ENCODE peak calls at places on chromosomes 13 and 19, in seven cellular contexts. T, B, E, G, N, D and Z are unnamed samples. For H3K27me3, the result is how much of the 10 kb centered on the place peaks cover.

GRCh38 chr19:10290439-10290875 is 705 bp downstream of the ICAM5 start:
- DNase-seq in B (no peak), G (no peak), N (peak), T (no peak), D (no peak), E (no peak), Z (no peak)

GRCh38 chr13:91701975-91702374 is 303.6 kb downstream of the GPC5 start:
- DNase-seq in B (no peak), T (no peak), E (no peak), N (no peak), G (no peak), D (no peak), Z (no peak)

GRCh38 chr13:81142306-81142999 is 801.5 kb upstream of the SPRY2 start:
- DNase-seq in T (peak), G (no peak), B (no peak), E (no peak), N (no peak), D (no peak), Z (no peak)

GRCh38 chr13:97434417-97435296 is 688 bp downstream of the RAP2A start:
- DNase-seq in N (peak), D (peak), E (peak), B (peak), T (peak), G (peak), Z (peak)

GRCh38 chr19:47653856-47654255 is 44.9 kb downstream of the BICRA start:
- DNase-seq in D (no peak), E (no peak), N (no peak), G (peak), B (no peak), T (no peak), Z (no peak)

GRCh38 chr13:33147832-33148231 is 131.6 kb downstream of the KL start:
- DNase-seq in G (no peak), D (no peak), N (no peak), E (no peak), T (no peak), B (no peak), Z (no peak)

GRCh38 chr19:3178973-3179738 is 587 bp downstream of the S1PR4 start:
- DNase-seq in N (no peak), D (no peak), G (no peak), E (no peak), T (no peak), B (no peak), Z (no peak)

GRCh38 chr19:4172861-4173473 is 9.4 kb downstream of the SIRT6 start:
- DNase-seq in G (peak), N (peak), B (peak), E (peak), T (peak), D (peak), Z (peak)

GRCh38 chr19:9958451-9958850 is 22.1 kb upstream of the OLFM2 start:
- DNase-seq in T (no peak), N (no peak), E (no peak), B (no peak), D (no peak), G (no peak), Z (no peak)

GRCh38 chr19:52248256-52248655 is 21.1 kb upstream of the ZNF766 start:
- DNase-seq in T (peak), N (peak), E (peak), D (no peak), G (peak), B (peak), Z (no peak)

DNA sequence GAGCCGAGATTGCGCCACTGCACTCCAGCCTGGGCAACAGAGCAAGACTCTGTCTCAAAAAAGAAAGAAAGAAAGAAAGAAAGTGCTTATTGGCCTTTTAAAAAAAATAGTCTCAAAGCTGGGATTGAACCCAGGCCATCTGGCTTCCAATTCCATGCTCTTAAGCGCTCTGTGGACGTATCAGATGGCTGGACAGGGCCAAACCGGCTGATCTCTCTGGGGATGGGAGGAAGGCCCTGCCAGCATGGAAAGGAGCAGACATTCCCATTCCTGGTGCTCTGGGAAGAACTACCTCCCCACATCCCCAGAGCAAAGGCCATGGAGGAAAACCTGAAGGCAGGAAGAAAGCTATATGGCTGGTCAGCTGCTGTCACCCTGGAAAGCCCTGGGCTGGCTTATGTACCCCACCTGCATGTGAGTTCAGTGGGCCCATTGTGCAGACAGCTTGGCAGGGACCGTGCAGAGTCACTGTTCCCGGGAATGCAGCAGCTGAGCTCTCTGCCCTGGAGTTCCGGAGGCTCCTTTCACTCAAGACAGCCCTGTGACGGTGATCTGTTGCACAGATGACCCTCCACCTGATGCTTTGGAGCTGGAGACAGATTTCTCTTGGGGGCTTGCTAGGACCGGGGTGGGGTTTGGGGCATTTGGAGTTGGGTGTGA is 84.3 kb downstream of the SIPA1L3 start:
- DNase-seq in G (no peak), B (no peak), T (no peak), E (no peak), D (no peak), N (no peak), Z (no peak)
- H3K4me3 ChIP-seq in G (no peak), B (no peak), T (no peak), E (no peak), D (no peak), N (no peak), Z (no peak)

DNA sequence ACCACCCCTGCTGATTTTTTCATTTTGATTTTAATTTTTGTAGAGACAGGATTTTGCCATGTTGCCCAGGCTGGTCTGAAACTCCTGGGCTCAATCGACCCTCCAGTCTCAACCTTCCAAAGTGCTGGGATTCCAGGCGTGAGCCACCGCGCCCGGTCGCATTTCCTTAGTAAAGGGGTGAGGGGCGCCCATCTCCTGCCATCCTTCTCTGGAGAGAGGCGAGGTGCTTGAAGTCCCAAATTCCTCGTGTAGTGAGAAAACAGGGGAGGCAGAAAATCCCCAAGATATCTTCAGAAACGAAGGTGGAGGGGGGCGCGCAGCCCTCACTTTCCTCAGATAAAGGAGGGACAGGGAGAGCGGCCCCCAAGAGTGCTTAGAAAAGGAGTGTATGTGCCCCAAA is 21.0 kb upstream of the GATAD2A start:
- DNase-seq in E (no peak), N (no peak), G (no peak), T (no peak), D (no peak), B (no peak), Z (no peak)
- H3K27ac ChIP-seq in E (peak), N (peak), G (peak), T (no peak), D (no peak), B (peak), Z (no peak)

DNA sequence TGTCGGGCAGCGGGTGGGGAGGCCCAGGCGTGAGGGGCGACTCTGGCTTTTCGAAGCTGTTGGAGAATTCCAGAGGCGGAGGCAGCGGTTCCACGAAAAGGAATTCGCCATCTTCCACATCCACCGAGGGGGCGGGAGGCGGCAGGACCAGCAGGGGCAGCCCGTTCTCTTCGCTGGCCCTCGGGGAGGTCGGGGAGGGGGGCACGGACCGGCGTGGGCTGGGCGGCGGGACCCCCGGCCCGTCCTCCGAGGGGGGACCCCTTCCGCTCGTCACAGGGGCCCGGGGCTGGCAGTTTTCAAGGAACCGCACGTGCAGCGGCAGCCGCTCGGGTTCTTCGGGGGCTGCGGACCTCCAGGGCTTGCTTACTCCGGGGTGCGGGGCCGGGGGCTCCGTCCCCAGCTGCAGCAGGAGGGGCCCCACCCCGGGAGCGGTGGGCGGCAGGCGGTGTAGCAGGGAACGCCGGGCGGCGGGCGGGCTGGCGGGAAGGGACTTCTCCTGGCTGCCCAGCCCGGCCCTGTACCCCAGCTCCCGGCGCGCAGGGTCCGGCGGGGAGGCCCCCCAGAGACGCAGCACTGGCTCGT is 18.0 kb downstream of the C19orf81 start:
- DNase-seq in E (no peak), D (no peak), T (no peak), B (no peak), N (no peak), G (no peak), Z (no peak)
- H3K27me3 ChIP-seq in E (half or more), D (under half), T (under half), B (under half), N (under half), G (under half), Z (under half)

DNA sequence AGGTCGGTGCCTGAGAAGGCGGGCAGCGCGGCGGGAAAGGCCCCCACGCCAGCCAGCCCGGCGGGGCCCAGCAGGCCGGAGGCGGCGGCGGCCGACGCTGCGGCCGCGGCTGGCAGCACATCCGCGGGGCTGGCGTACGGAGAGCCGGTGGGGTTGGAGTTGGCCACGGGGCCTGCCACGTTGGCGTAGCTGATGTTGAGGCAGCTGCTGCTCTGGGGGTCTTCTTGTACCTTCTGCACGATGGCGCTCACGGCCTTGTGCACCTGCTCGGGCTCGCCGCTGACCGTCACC is 25.9 kb upstream of the NANOS2 start:
- DNase-seq in T (no peak), D (no peak), N (no peak), B (no peak), G (no peak), E (no peak), Z (no peak)
- H3K4me3 ChIP-seq in T (no peak), D (no peak), N (no peak), B (peak), G (peak), E (no peak), Z (no peak)